ENCODE peak calls at places on chromosomes 2 and 18, in nine cellular contexts. B, Z, M, F, H, D, R, A and T are unnamed samples.

GRCh38 chr18:48589797-48590519 is 51.1 kb downstream of the CTIF start:
- DNase-seq in B (no peak), Z (peak), M (no peak), F (no peak), H (no peak), D (no peak), R (no peak), A (peak), T (no peak)

GRCh38 chr2:46689993-46690392 is 210.6 kb downstream of the TMEM247 start:
- DNase-seq in B (no peak), Z (no peak), M (peak), F (no peak), H (no peak), D (peak), R (peak), A (peak), T (no peak)

GRCh38 chr2:233426619-233427342 is 72.5 kb downstream of the DGKD start:
- DNase-seq in B (peak), Z (no peak), M (peak), F (peak), H (peak), D (peak), R (peak), A (peak), T (peak)

GRCh38 chr18:37385846-37386435 is 179.7 kb downstream of the CELF4 start:
- DNase-seq in B (peak), Z (peak), M (peak), F (peak), H (peak), D (peak), R (peak), A (peak), T (no peak)

GRCh38 chr2:166090346-166090745 is 37.5 kb downstream of the SCN1A start:
- DNase-seq in B (no peak), Z (no peak), M (peak), F (no peak), H (no peak), D (peak), R (peak), A (peak), T (no peak)

GRCh38 chr18:46416706-46417638 is 240.0 kb downstream of the LOXHD1 start:
- DNase-seq in B (peak), Z (no peak), M (no peak), F (no peak), H (peak), D (no peak), R (no peak), A (peak), T (no peak)

GRCh38 chr2:127606594-127607398 is 39.2 kb upstream of the GPR17 start:
- DNase-seq in B (no peak), Z (no peak), M (no peak), F (no peak), H (no peak), D (no peak), R (no peak), A (no peak), T (no peak)

GRCh38 chr2:127642706-127643697 is 3.0 kb upstream of the GPR17 start:
- DNase-seq in B (no peak), Z (no peak), M (no peak), F (no peak), H (no peak), D (no peak), R (no peak), A (no peak), T (no peak)

GRCh38 chr2:60104514-60105501 is 448.6 kb downstream of the BCL11A start:
- DNase-seq in B (no peak), Z (no peak), M (no peak), F (peak), H (no peak), D (no peak), R (no peak), A (peak), T (no peak)

GRCh38 chr2:18520605-18521031 is 39.8 kb downstream of the RDH14 start:
- DNase-seq in B (peak), Z (peak), M (peak), F (peak), H (peak), D (peak), R (peak), A (peak), T (peak)

GRCh38 chr2:108971661-108972566 is 17.1 kb downstream of the EDAR start:
- DNase-seq in B (no peak), Z (no peak), M (peak), F (peak), H (peak), D (no peak), R (no peak), A (peak), T (peak)

GRCh38 chr18:63320041-63320689 is 596 bp upstream of the BCL2 start:
- DNase-seq in B (peak), Z (peak), M (peak), F (peak), H (peak), D (peak), R (peak), A (peak), T (peak)

GRCh38 chr2:85734015-85734414 is 19.8 kb upstream of the ATOH8 start:
- DNase-seq in B (no peak), Z (no peak), M (no peak), F (no peak), H (no peak), D (no peak), R (no peak), A (no peak), T (no peak)

GRCh38 chr2:144325086-144325485 is 194.8 kb downstream of the ZEB2 start:
- DNase-seq in B (no peak), Z (no peak), M (no peak), F (no peak), H (no peak), D (no peak), R (no peak), A (no peak), T (no peak)

GRCh38 chr2:132593171-132593570 is 76.8 kb downstream of the LYPD1 start:
- DNase-seq in B (no peak), Z (no peak), M (no peak), F (no peak), H (no peak), D (peak), R (peak), A (no peak), T (peak)

GRCh38 chr2:48912110-48912509 is 156.6 kb upstream of the LHCGR start:
- DNase-seq in B (peak), Z (no peak), M (no peak), F (no peak), H (peak), D (no peak), R (no peak), A (no peak), T (no peak)

GRCh38 chr2:20052229-20052871 is 922 bp upstream of the LAPTM4A start:
- DNase-seq in B (peak), Z (no peak), M (no peak), F (peak), H (peak), D (peak), R (peak), A (peak), T (peak)

GRCh38 chr2:47867205-47867604 is 39.1 kb downstream of the FBXO11 start:
- DNase-seq in B (no peak), Z (peak), M (peak), F (peak), H (peak), D (peak), R (peak), A (peak), T (no peak)

GRCh38 chr18:24315170-24315569 is 82.5 kb downstream of the OSBPL1A start:
- DNase-seq in B (no peak), Z (no peak), M (peak), F (no peak), H (no peak), D (peak), R (peak), A (peak), T (no peak)

GRCh38 chr2:46650556-46651001 is 171.2 kb downstream of the TMEM247 start:
- DNase-seq in B (peak), Z (peak), M (peak), F (peak), H (peak), D (peak), R (peak), A (peak), T (peak)

GRCh38 chr18:8416212-8417019 is 192.8 kb upstream of the RAB12 start:
- DNase-seq in B (no peak), Z (no peak), M (no peak), F (peak), H (no peak), D (peak), R (peak), A (peak), T (peak)

GRCh38 chr2:10584242-10584753 is 105.5 kb downstream of the NOL10 start:
- DNase-seq in B (no peak), Z (no peak), M (no peak), F (peak), H (peak), D (peak), R (peak), A (peak), T (no peak)

GRCh38 chr2:202317080-202317859 is 51.7 kb downstream of the NOP58 start:
- DNase-seq in B (peak), Z (peak), M (peak), F (peak), H (no peak), D (peak), R (peak), A (peak), T (peak)

GRCh38 chr2:24492283-24493272 is 1.5 kb downstream of the NCOA1 start:
- DNase-seq in B (peak), Z (no peak), M (peak), F (peak), H (no peak), D (peak), R (no peak), A (peak), T (no peak)

GRCh38 chr2:85954192-85954900 is 65.6 kb upstream of the ST3GAL5 start:
- DNase-seq in B (no peak), Z (no peak), M (no peak), F (no peak), H (no peak), D (no peak), R (no peak), A (no peak), T (no peak)

GRCh38 chr2:72293620-72294019 is 146.0 kb upstream of the CYP26B1 start:
- DNase-seq in B (no peak), Z (no peak), M (peak), F (peak), H (peak), D (no peak), R (peak), A (peak), T (peak)

GRCh38 chr2:190462611-190463010 is 54.5 kb downstream of the MFSD6 start:
- DNase-seq in B (no peak), Z (no peak), M (no peak), F (no peak), H (no peak), D (no peak), R (no peak), A (no peak), T (no peak)
- H3K4me2 ChIP-seq in B (no peak), Z (no peak), M (no peak), F (no peak), H (no peak), D (no peak), R (no peak), A (no peak), T (no peak)

GRCh38 chr2:134401789-134402188 is 147.9 kb downstream of the MGAT5 start:
- DNase-seq in B (no peak), Z (no peak), M (no peak), F (no peak), H (no peak), D (peak), R (no peak), A (peak), T (no peak)
- H3K4me2 ChIP-seq in B (no peak), Z (no peak), M (no peak), F (no peak), H (no peak), D (no peak), R (no peak), A (peak), T (no peak)

GRCh38 chr2:222912117-222912516 is 51.3 kb downstream of the ACSL3 start:
- DNase-seq in B (no peak), Z (no peak), M (peak), F (no peak), H (no peak), D (peak), R (peak), A (peak), T (no peak)
- H3K4me2 ChIP-seq in B (no peak), Z (no peak), M (no peak), F (no peak), H (no peak), D (peak), R (no peak), A (peak), T (no peak)

DNA sequence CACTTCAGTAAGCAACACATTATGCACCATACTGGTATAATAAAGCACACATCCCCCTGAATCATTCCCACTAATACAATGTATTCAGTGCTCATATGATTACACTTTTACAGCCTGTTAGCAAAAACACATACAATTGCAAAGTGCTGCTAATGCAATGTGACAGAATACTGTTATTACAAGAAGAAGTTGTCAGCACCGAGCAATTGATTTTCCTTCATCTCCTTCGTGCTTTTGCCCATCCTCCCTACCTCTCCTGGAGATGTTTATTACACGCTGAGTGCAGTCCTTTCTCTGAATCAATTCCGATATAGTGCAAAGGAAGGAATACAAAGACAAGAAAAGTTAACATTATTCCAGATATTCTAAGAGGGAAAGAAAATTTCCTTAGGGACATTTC is 359.7 kb downstream of the TXNL1 start:
- DNase-seq in B (no peak), Z (no peak), M (no peak), F (no peak), H (no peak), D (no peak), R (no peak), A (no peak), T (no peak)
- H3K4me2 ChIP-seq in B (no peak), Z (no peak), M (no peak), F (no peak), H (no peak), D (no peak), R (no peak), A (no peak), T (no peak)

GRCh38 chr2:169822036-169822435 is 2.7 kb downstream of the METTL5 start:
- DNase-seq in B (no peak), Z (no peak), M (no peak), F (no peak), H (no peak), D (no peak), R (no peak), A (no peak), T (no peak)
- H3K4me2 ChIP-seq in B (no peak), Z (peak), M (no peak), F (peak), H (peak), D (no peak), R (no peak), A (no peak), T (peak)

DNA sequence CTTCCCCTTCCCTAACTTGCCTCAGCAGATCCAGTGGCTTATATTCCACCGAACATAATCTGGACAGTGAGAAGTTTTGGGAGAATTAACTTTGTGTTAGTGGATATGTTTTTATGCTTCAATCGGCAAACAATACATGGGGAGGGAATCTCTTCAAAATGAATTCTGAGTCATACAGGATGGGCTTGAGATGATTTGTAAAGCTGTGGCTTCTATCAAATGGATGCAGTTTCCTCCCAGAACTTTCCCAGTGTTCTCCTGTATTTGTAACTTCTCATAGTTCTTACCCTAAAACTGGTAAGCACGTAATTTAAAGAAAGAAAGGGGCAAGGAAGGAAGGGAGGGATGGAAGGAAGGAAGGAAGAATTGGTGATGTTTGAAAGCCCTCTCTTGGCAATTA is 36.8 kb downstream of the PDCL3 start:
- DNase-seq in B (no peak), Z (no peak), M (no peak), F (no peak), H (no peak), D (no peak), R (no peak), A (no peak), T (no peak)
- H3K4me2 ChIP-seq in B (no peak), Z (no peak), M (no peak), F (no peak), H (no peak), D (no peak), R (no peak), A (no peak), T (no peak)